ENCODE peak calls at places on chromosome 10, in four cellular contexts. One of them, this sample, is unnamed. For H3K9me3 and H3K4me1, the result is how much of the 10 kb centered on the place peaks cover.

GRCh38 chr10:50395279-50395678 is 144.0 kb upstream of the ASAH2 start:
- DNase-seq in HCT116: no peak
- DNase-seq in K562: no peak
- DNase-seq in HepG2: peak
- DNase-seq in this sample: no peak

GRCh38 chr10:6223981-6224380 is 21.2 kb downstream of the PFKFB3 start:
- DNase-seq in HCT116: no peak
- DNase-seq in K562: no peak
- DNase-seq in HepG2: no peak
- DNase-seq in this sample: no peak

GRCh38 chr10:649798-650690 is 39.4 kb downstream of the DIP2C start:
- DNase-seq in HCT116: no peak
- DNase-seq in K562: no peak
- DNase-seq in HepG2: peak
- DNase-seq in this sample: no peak

GRCh38 chr10:110717830-110718595 is 73.9 kb downstream of the RBM20 start:
- DNase-seq in HCT116: no peak
- DNase-seq in K562: no peak
- DNase-seq in HepG2: no peak
- DNase-seq in this sample: no peak

GRCh38 chr10:49696311-49696710 is 16.9 kb downstream of the C10orf53 start:
- DNase-seq in HCT116: no peak
- DNase-seq in K562: no peak
- DNase-seq in HepG2: no peak
- DNase-seq in this sample: no peak

GRCh38 chr10:32199724-32200394 is 143.6 kb upstream of the KIF5B start:
- DNase-seq in HCT116: no peak
- DNase-seq in K562: no peak
- DNase-seq in HepG2: no peak
- DNase-seq in this sample: no peak

GRCh38 chr10:52532650-52533290 is 218.7 kb downstream of the DKK1 start:
- DNase-seq in HCT116: no peak
- DNase-seq in K562: no peak
- DNase-seq in HepG2: no peak
- DNase-seq in this sample: no peak

GRCh38 chr10:112650588-112651030 is 203.6 kb downstream of the VTI1A start:
- DNase-seq in HCT116: no peak
- DNase-seq in K562: no peak
- DNase-seq in HepG2: no peak
- DNase-seq in this sample: no peak

GRCh38 chr10:17716161-17716560 is 35.8 kb upstream of the TMEM236 start:
- DNase-seq in HCT116: no peak
- DNase-seq in K562: no peak
- DNase-seq in HepG2: no peak
- DNase-seq in this sample: no peak

GRCh38 chr10:13745271-13745670 is 158.5 kb downstream of the PRPF18 start:
- DNase-seq in HCT116: no peak
- DNase-seq in K562: no peak
- DNase-seq in HepG2: no peak
- DNase-seq in this sample: no peak

GRCh38 chr10:97016728-97017473 is 168.9 kb downstream of the SLIT1 start:
- DNase-seq in HCT116: no peak
- DNase-seq in K562: no peak
- DNase-seq in HepG2: no peak
- DNase-seq in this sample: no peak

GRCh38 chr10:70315815-70316214 is 32.0 kb upstream of the NPFFR1 start:
- DNase-seq in HCT116: no peak
- DNase-seq in K562: no peak
- DNase-seq in HepG2: no peak
- DNase-seq in this sample: no peak

GRCh38 chr10:132886211-132887099 is 55.9 kb downstream of the CFAP46 start:
- DNase-seq in HCT116: no peak
- DNase-seq in K562: no peak
- DNase-seq in HepG2: peak
- DNase-seq in this sample: no peak

GRCh38 chr10:98344589-98345038 is 70.4 kb downstream of the PYROXD2 start:
- DNase-seq in HCT116: no peak
- DNase-seq in K562: no peak
- DNase-seq in HepG2: no peak
- DNase-seq in this sample: no peak

GRCh38 chr10:104256335-104257080 is 1.8 kb downstream of the GSTO1 start:
- DNase-seq in HCT116: no peak
- DNase-seq in K562: no peak
- DNase-seq in HepG2: peak
- DNase-seq in this sample: no peak

GRCh38 chr10:124995605-124996004 is 53.7 kb downstream of the ZRANB1 start:
- DNase-seq in HCT116: no peak
- DNase-seq in K562: no peak
- DNase-seq in HepG2: no peak
- DNase-seq in this sample: no peak

GRCh38 chr10:21831986-21832735 is 171.4 kb downstream of the DNAJC1 start:
- DNase-seq in HCT116: no peak
- DNase-seq in K562: no peak
- DNase-seq in HepG2: no peak
- DNase-seq in this sample: no peak

GRCh38 chr10:14543904-14544210 is 213.1 kb upstream of the FRMD4A start:
- DNase-seq in HCT116: no peak
- DNase-seq in K562: no peak
- DNase-seq in HepG2: no peak
- DNase-seq in this sample: no peak

GRCh38 chr10:62632071-62632809 is 172.3 kb upstream of the ADO start:
- DNase-seq in HCT116: no peak
- DNase-seq in K562: no peak
- DNase-seq in HepG2: no peak
- DNase-seq in this sample: no peak

GRCh38 chr10:29688230-29688634 is 53.5 kb upstream of the SVIL start:
- DNase-seq in HCT116: peak
- DNase-seq in K562: no peak
- DNase-seq in HepG2: no peak
- DNase-seq in this sample: no peak

GRCh38 chr10:811379-811778 is 120.1 kb downstream of the LARP4B start:
- DNase-seq in HCT116: no peak
- DNase-seq in K562: no peak
- DNase-seq in HepG2: no peak
- DNase-seq in this sample: no peak

GRCh38 chr10:127926455-127926854 is 19.6 kb downstream of the PTPRE start:
- DNase-seq in HCT116: no peak
- DNase-seq in K562: no peak
- DNase-seq in HepG2: no peak
- DNase-seq in this sample: no peak

GRCh38 chr10:13219685-13220670 is 14.2 kb downstream of the UCMA start:
- DNase-seq in HCT116: peak
- DNase-seq in K562: peak
- DNase-seq in HepG2: peak
- DNase-seq in this sample: peak

GRCh38 chr10:6396652-6397051 is 183.4 kb downstream of the PRKCQ start:
- DNase-seq in HCT116: no peak
- DNase-seq in K562: no peak
- DNase-seq in HepG2: no peak
- DNase-seq in this sample: no peak

GRCh38 chr10:110138197-110138812 is 69.1 kb upstream of the MXI1 start:
- DNase-seq in HCT116: peak
- DNase-seq in K562: no peak
- DNase-seq in HepG2: peak
- DNase-seq in this sample: peak

GRCh38 chr10:75165684-75166622 is 44.6 kb upstream of the VDAC2 start:
- DNase-seq in HCT116: no peak
- DNase-seq in K562: no peak
- DNase-seq in HepG2: no peak
- DNase-seq in this sample: no peak

DNA sequence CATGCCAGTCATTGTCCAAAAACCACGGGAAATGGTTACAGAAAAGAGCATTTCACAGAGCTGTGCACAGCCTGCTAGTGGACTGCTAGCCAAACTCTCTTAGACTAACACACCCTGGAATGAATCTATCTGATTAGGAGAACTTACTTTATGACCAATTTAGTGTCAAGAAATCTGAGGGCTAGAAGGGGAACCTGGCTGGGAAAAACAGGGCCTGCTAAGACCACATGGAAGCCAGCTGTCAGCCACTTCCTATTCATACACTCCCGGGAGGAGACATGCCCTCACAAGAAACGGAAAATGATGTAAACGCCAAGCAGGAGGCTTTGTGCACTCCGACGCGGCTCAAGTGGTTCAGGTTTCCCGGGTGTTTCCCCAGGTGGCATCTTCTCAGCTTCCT is 54.8 kb downstream of the MPP7 start:
- DNase-seq in HCT116: no peak
- DNase-seq in K562: no peak
- DNase-seq in HepG2: no peak
- DNase-seq in this sample: no peak
- TF ChIP-seq TCF7L2 in HCT116: no peak
- TF ChIP-seq TCF7L2 in K562: no peak
- TF ChIP-seq TCF7L2 in HepG2: no peak
- TF ChIP-seq TCF7L2 in this sample: no peak

GRCh38 chr10:130485241-130485957 is 349.2 kb downstream of the GLRX3 start:
- DNase-seq in HCT116: no peak
- DNase-seq in K562: no peak
- DNase-seq in HepG2: no peak
- DNase-seq in this sample: no peak
- H3K9me3 ChIP-seq in HCT116: under half
- H3K9me3 ChIP-seq in K562: under half
- H3K9me3 ChIP-seq in HepG2: under half
- H3K9me3 ChIP-seq in this sample: under half

GRCh38 chr10:72081772-72082590 is 6.4 kb downstream of the SPOCK2 start:
- DNase-seq in HCT116: no peak
- DNase-seq in K562: no peak
- DNase-seq in HepG2: no peak
- DNase-seq in this sample: no peak

GRCh38 chr10:72083234-72084093 is 4.9 kb downstream of the SPOCK2 start:
- DNase-seq in HCT116: no peak
- DNase-seq in K562: no peak
- DNase-seq in HepG2: no peak
- DNase-seq in this sample: no peak

GRCh38 chr10:72085166-72085565 is 3.2 kb downstream of the SPOCK2 start:
- DNase-seq in HCT116: no peak
- DNase-seq in K562: no peak
- DNase-seq in HepG2: no peak
- DNase-seq in this sample: no peak

GRCh38 chr10:72085864-72086465 is 2.4 kb downstream of the SPOCK2 start:
- DNase-seq in HCT116: no peak
- DNase-seq in K562: no peak
- DNase-seq in HepG2: no peak
- DNase-seq in this sample: no peak

GRCh38 chr10:72084094-72084459 is 4.3 kb downstream of the SPOCK2 start:
- DNase-seq in HCT116: no peak
- DNase-seq in K562: no peak
- DNase-seq in HepG2: no peak
- DNase-seq in this sample: no peak
- H3K4me1 ChIP-seq in HCT116: under half
- H3K4me1 ChIP-seq in K562: under half
- H3K4me1 ChIP-seq in HepG2: under half
- H3K4me1 ChIP-seq in this sample: under half

GRCh38 chr10:78977761-78978305 is 90.9 kb upstream of the ZMIZ1 start:
- DNase-seq in HCT116: no peak
- DNase-seq in K562: no peak
- DNase-seq in HepG2: peak
- DNase-seq in this sample: no peak
- TF ChIP-seq TCF7L2 in HCT116: no peak
- TF ChIP-seq TCF7L2 in K562: no peak
- TF ChIP-seq TCF7L2 in HepG2: no peak
- TF ChIP-seq TCF7L2 in this sample: no peak

GRCh38 chr10:2575460-2575859 is 491.9 kb upstream of the PFKP start:
- DNase-seq in HCT116: no peak
- DNase-seq in K562: no peak
- DNase-seq in HepG2: no peak
- DNase-seq in this sample: no peak
- H3K9me3 ChIP-seq in HCT116: under half
- H3K9me3 ChIP-seq in K562: under half
- H3K9me3 ChIP-seq in HepG2: under half
- H3K9me3 ChIP-seq in this sample: under half

GRCh38 chr10:23499317-23499716 is 60.4 kb downstream of the OTUD1 start:
- DNase-seq in HCT116: no peak
- DNase-seq in K562: no peak
- DNase-seq in HepG2: no peak
- DNase-seq in this sample: no peak

GRCh38 chr10:23493711-23494110 is 54.8 kb downstream of the OTUD1 start:
- DNase-seq in HCT116: no peak
- DNase-seq in K562: no peak
- DNase-seq in HepG2: no peak
- DNase-seq in this sample: no peak

GRCh38 chr10:23496727-23497126 is 57.9 kb downstream of the OTUD1 start:
- DNase-seq in HCT116: no peak
- DNase-seq in K562: no peak
- DNase-seq in HepG2: no peak
- DNase-seq in this sample: no peak
- H3K4me1 ChIP-seq in HCT116: under half
- H3K4me1 ChIP-seq in K562: under half
- H3K4me1 ChIP-seq in HepG2: under half
- H3K4me1 ChIP-seq in this sample: under half

DNA sequence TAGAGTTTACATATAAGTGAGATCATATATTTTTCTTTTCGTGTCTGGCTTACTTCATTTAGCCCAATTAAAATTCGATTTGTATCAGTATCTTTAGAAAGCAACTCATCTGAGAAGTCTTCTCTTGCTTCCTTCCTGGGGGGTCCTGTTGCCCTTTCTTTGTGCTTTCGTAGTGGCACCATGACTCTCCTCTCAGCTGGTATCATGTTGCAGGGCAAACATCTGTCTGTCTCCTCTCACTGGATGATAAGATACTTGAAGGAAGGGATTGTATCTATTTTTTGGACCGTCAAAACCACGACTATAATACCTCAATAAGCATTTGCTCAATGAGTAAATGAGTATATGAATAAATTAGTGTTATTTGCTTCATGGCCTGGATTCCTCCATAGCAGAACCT is 382.5 kb upstream of the SORCS1 start:
- DNase-seq in HCT116: no peak
- DNase-seq in K562: no peak
- DNase-seq in HepG2: no peak
- DNase-seq in this sample: no peak
- TF ChIP-seq TCF7L2 in HCT116: no peak
- TF ChIP-seq TCF7L2 in K562: no peak
- TF ChIP-seq TCF7L2 in HepG2: no peak
- TF ChIP-seq TCF7L2 in this sample: no peak

GRCh38 chr10:92559051-92559450 is 14.8 kb downstream of the IDE start:
- DNase-seq in HCT116: no peak
- DNase-seq in K562: no peak
- DNase-seq in HepG2: no peak
- DNase-seq in this sample: no peak
- H3K9me3 ChIP-seq in HCT116: under half
- H3K9me3 ChIP-seq in K562: under half
- H3K9me3 ChIP-seq in HepG2: under half
- H3K9me3 ChIP-seq in this sample: under half